ENCODE peak calls at places on chromosome 11, in six cellular contexts. Y, E, P, R, A and H are unnamed samples.

GRCh38 chr11:126456783-126457542 is 101.5 kb downstream of the ST3GAL4 start:
- DNase-seq in Y (peak; percentile 87), E (no peak), P (no peak), R (no peak), A (no peak), H (no peak)

GRCh38 chr11:107963091-107963490 is 34.8 kb downstream of the RAB39A start:
- DNase-seq in Y (no peak), E (no peak), P (no peak), R (no peak), A (no peak), H (no peak)

GRCh38 chr11:130785376-130786110 is 130.7 kb downstream of the SNX19 start:
- DNase-seq in Y (no peak), E (peak; percentile 46), P (peak; percentile 62), R (no peak), A (peak; percentile 29), H (no peak)

GRCh38 chr11:118631109-118631508 is 23.7 kb downstream of the PHLDB1 start:
- DNase-seq in Y (no peak), E (no peak), P (no peak), R (no peak), A (no peak), H (no peak)

GRCh38 chr11:50178732-50179131 is 146.1 kb downstream of the OR4C45 start:
- DNase-seq in Y (no peak), E (no peak), P (no peak), R (no peak), A (no peak), H (no peak)

GRCh38 chr11:46001427-46002049 is 79.1 kb downstream of the LARGE2 start:
- DNase-seq in Y (no peak), E (peak; percentile 22), P (peak; percentile 4), R (no peak), A (no peak), H (peak; percentile 44)

GRCh38 chr11:125078016-125078415 is 14.9 kb downstream of the SLC37A2 start:
- DNase-seq in Y (no peak), E (no peak), P (no peak), R (no peak), A (no peak), H (no peak)

GRCh38 chr11:70608568-70609314 is 210.4 kb downstream of the CTTN start:
- DNase-seq in Y (no peak), E (no peak), P (peak; percentile 77), R (peak; percentile 74), A (no peak), H (no peak)

GRCh38 chr11:113555071-113555739 is 80.0 kb upstream of the DRD2 start:
- DNase-seq in Y (peak; percentile 66), E (no peak), P (no peak), R (no peak), A (no peak), H (no peak)

GRCh38 chr11:130480166-130480565 is 31.7 kb downstream of the ADAMTS15 start:
- DNase-seq in Y (no peak), E (no peak), P (no peak), R (no peak), A (no peak), H (peak; percentile 25)

GRCh38 chr11:34449013-34449412 is 10.3 kb downstream of the CAT start:
- DNase-seq in Y (no peak), E (no peak), P (no peak), R (no peak), A (no peak), H (no peak)

GRCh38 chr11:66970808-66971442 is 4.2 kb upstream of the C11orf86 start:
- DNase-seq in Y (peak; percentile 28), E (no peak), P (peak; percentile 100), R (no peak), A (peak; percentile 99), H (peak; percentile 74)

GRCh38 chr11:119316017-119316728 is 757 bp downstream of the MCAM start:
- DNase-seq in Y (no peak), E (no peak), P (no peak), R (peak; percentile 41), A (peak; percentile 67), H (peak; percentile 42)

GRCh38 chr11:65279713-65280459 is 18.1 kb downstream of the POLA2 start:
- DNase-seq in Y (no peak), E (no peak), P (peak; percentile 49), R (no peak), A (peak; percentile 93), H (peak; percentile 89)

GRCh38 chr11:80331694-80332093 is 890.9 kb upstream of the TENM4 start:
- DNase-seq in Y (no peak), E (no peak), P (no peak), R (no peak), A (no peak), H (no peak)

GRCh38 chr11:104609297-104609696 is 289.0 kb downstream of the CASP12 start:
- DNase-seq in Y (peak; percentile 15), E (peak; percentile 67), P (peak; percentile 84), R (no peak), A (peak; percentile 75), H (peak; percentile 80)

GRCh38 chr11:102528618-102529017 is 1.9 kb downstream of the MMP7 start:
- DNase-seq in Y (no peak), E (no peak), P (no peak), R (no peak), A (peak; percentile 42), H (no peak)

GRCh38 chr11:112460141-112460540 is 199.5 kb upstream of the PLET1 start:
- DNase-seq in Y (no peak), E (no peak), P (no peak), R (no peak), A (no peak), H (no peak)

GRCh38 chr11:92272651-92273050 is 48.0 kb downstream of the FAT3 start:
- DNase-seq in Y (no peak), E (no peak), P (no peak), R (no peak), A (no peak), H (no peak)

GRCh38 chr11:2671748-2672147 is 28.0 kb downstream of the KCNQ1OT1 start:
- DNase-seq in Y (no peak), E (no peak), P (no peak), R (no peak), A (no peak), H (no peak)

GRCh38 chr11:61682093-61682732 is 2.0 kb downstream of the DAGLA start:
- DNase-seq in Y (no peak), E (no peak), P (no peak), R (peak; percentile 38), A (peak; percentile 84), H (peak; percentile 71)